ENCODE peak calls at places on chromosomes 13 and 19, in six cellular contexts. U, S, I, O, Q and D are unnamed samples.

GRCh38 chr13:25756251-25756650 is 295.6 kb downstream of the SHISA2 start:
- DNase-seq in Q (no peak), O (no peak), U (no peak), S (no peak), I (no peak), D (no peak)

GRCh38 chr13:34816543-34816942 is 125.5 kb upstream of the NBEA start:
- DNase-seq in U (no peak), I (no peak), S (no peak), Q (no peak), O (no peak), D (no peak)

GRCh38 chr13:76853481-76853880 is 32.7 kb downstream of the KCTD12 start:
- DNase-seq in Q (no peak), O (no peak), U (no peak), I (no peak), S (no peak), D (no peak)

GRCh38 chr13:37868691-37869505 is 674 bp downstream of the TRPC4 start:
- DNase-seq in Q (no peak), O (no peak), S (no peak), U (peak), I (no peak), D (no peak)

GRCh38 chr19:56112313-56112709 is 8.8 kb downstream of the ZNF787 start:
- DNase-seq in S (no peak), U (no peak), I (no peak), O (no peak), Q (no peak), D (no peak)

GRCh38 chr13:52809310-52809769 is 39.1 kb downstream of the PCDH8 start:
- DNase-seq in O (peak), Q (peak), S (peak), I (peak), U (peak), D (peak)

GRCh38 chr13:29865934-29866333 is 15.5 kb upstream of the UBL3 start:
- DNase-seq in S (no peak), I (no peak), Q (no peak), U (no peak), O (no peak), D (no peak)

GRCh38 chr13:32997399-32997798 is 18.8 kb upstream of the KL start:
- DNase-seq in Q (no peak), S (no peak), I (no peak), U (no peak), O (no peak), D (no peak)

GRCh38 chr19:1592023-1592754 is 476 bp downstream of the MBD3 start:
- DNase-seq in O (peak), S (peak), Q (peak), U (peak), I (peak), D (peak)
- TF ChIP-seq POLR2A in O (peak), S (peak), Q (peak), U (peak), I (peak), D (peak)

GRCh38 chr19:15782211-15782610 is 5.2 kb upstream of the OR10H5 start:
- DNase-seq in Q (no peak), S (no peak), O (peak), I (no peak), U (no peak), D (no peak)
- TF ChIP-seq POLR2AphosphoS5 in Q (no peak), S (no peak), O (no peak), I (no peak), U (no peak), D (no peak)

GRCh38 chr13:99663908-99664307 is 162.6 kb downstream of the TM9SF2 start:
- DNase-seq in O (no peak), S (no peak), U (no peak), I (no peak), Q (no peak), D (no peak)
- TF ChIP-seq TAF1 in O (no peak), S (no peak), U (no peak), I (no peak), Q (no peak), D (no peak)

DNA sequence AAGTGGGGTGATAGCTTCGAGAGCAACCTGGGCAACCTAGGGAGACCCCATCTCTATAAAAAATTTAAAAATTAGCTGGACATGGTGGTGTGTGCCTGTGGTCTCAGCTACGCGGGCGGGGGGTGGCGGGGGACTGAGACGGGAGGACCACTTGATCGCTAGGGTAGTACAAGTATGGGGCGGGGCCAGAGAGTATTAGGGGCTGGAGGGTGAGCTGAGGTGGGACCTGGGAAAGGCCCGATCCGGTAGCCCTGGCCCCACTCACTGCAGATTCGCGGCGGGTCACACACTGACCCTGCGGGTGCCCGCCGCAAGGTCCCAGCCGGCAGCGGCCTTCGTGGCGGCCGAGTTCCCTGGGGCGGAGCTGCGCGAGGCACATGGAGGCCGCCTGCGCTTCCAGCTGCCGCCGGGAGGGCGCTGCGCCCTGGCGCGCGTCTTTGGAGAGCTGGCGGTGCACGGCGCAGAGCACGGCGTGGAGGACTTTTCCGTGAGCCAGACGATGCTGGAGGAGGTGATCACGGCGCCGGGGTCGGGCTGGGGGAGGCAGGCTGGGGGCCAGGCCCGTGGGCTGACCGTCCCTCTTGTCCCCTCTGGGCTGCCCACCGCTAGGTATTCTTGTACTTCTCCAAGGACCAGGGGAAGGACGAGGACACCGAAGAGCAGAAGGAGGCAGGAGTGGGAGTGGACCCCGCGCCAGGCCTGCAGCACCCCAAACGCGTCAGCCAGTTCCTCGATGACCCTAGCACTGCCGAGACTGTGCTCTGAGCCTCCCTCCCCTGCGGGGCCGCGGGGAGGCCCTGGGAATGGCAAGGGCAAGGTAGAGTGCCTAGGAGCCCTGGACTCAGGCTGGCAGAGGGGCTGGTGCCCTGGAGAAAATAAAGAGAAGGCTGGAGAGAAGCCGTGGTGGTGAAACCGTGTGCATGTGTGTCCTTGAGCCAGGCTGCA is 2.0 kb upstream of the ARHGAP45 start:
- DNase-seq in Q (no peak), U (peak), S (no peak), O (no peak), I (peak), D (peak)
- TF ChIP-seq POLR2A in Q (no peak), U (no peak), S (no peak), O (no peak), I (no peak), D (no peak)

GRCh38 chr13:24038846-24039330 is 121.6 kb upstream of the SPATA13 start:
- DNase-seq in Q (no peak), I (no peak), S (peak), O (no peak), U (no peak), D (no peak)

GRCh38 chr13:24039621-24040475 is 120.7 kb upstream of the SPATA13 start:
- DNase-seq in I (no peak), O (no peak), U (no peak), Q (peak), S (no peak), D (no peak)

GRCh38 chr13:24040835-24041234 is 119.7 kb upstream of the SPATA13 start:
- DNase-seq in I (no peak), S (no peak), U (no peak), O (no peak), Q (no peak), D (no peak)

GRCh38 chr13:24036115-24036514 is 124.4 kb upstream of the SPATA13 start:
- DNase-seq in O (no peak), U (no peak), I (no peak), Q (no peak), S (no peak), D (no peak)

GRCh38 chr13:24038405-24038804 is 122.1 kb upstream of the SPATA13 start:
- DNase-seq in U (no peak), I (no peak), S (no peak), O (no peak), Q (no peak), D (no peak)
- TF ChIP-seq POLR2AphosphoS5 in U (no peak), I (no peak), S (no peak), O (no peak), Q (no peak), D (no peak)

GRCh38 chr19:6772028-6772865 is at the start of gene VAV1:
- DNase-seq in S (no peak), O (peak), I (peak), Q (peak), U (no peak), D (peak)
- TF ChIP-seq TAF1 in S (no peak), O (peak), I (no peak), Q (peak), U (no peak), D (peak)

DNA sequence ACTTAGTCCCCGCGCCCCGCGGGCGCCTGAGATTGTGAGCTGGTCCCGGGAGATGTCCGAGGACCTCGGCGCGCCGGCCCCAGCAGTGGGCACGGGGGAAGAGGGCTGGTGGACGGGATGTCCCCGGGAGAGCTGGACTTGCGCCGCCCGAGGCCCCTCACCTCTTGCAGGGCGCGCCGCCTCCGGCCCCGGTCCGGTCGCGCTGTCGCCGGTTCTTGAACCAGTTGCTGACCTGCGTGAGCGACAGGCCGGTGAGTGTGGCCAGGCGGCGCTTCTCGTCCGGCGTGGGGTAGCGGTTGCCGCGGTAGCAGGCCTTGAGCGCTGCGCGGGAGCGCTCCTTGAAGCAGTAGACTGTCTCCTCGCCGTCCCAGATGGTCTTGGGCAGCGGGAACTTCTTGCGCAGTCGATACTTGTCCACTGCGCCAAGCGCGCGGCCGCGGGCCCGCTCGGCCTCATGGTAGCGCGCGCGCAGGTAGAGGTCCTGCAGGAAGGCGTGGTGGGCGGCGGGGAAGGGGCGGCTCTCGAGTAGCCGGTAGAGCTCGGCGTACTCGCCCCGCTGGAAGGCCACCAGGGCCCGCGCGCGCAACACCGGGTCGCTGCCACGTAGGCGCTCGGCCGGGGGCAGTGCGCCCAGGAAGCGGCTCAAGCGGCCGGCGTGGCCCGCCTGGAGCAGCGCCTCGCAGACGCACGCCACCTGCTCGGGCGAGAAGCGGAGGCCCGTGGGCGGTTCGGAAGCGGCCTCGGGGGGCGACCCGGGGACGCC is 990 bp downstream of the SIX5 start:
- DNase-seq in U (peak), Q (no peak), S (peak), O (peak), I (peak), D (peak)
- TF ChIP-seq POLR2A in U (no peak), Q (peak), S (peak), O (peak), I (no peak), D (peak)

GRCh38 chr19:13794388-13794751 is 873 bp upstream of the ZSWIM4 start:
- DNase-seq in O (no peak), U (no peak), I (no peak), Q (no peak), S (no peak), D (no peak)
- TF ChIP-seq POLR2AphosphoS5 in O (no peak), U (no peak), I (no peak), Q (no peak), S (no peak), D (no peak)

GRCh38 chr19:53883741-53884140 is 1.7 kb downstream of the PRKCG start:
- DNase-seq in S (no peak), O (no peak), I (no peak), U (no peak), Q (no peak), D (no peak)

GRCh38 chr19:53883231-53883661 is 1.2 kb downstream of the PRKCG start:
- DNase-seq in I (no peak), O (peak), S (no peak), U (peak), Q (no peak), D (no peak)

GRCh38 chr19:53880716-53881481 is 1.1 kb upstream of the PRKCG start:
- DNase-seq in O (no peak), U (no peak), S (no peak), I (no peak), Q (no peak), D (no peak)

GRCh38 chr19:53882391-53883050 is 524 bp downstream of the PRKCG start:
- DNase-seq in I (no peak), S (no peak), Q (no peak), O (no peak), U (peak), D (no peak)

DNA sequence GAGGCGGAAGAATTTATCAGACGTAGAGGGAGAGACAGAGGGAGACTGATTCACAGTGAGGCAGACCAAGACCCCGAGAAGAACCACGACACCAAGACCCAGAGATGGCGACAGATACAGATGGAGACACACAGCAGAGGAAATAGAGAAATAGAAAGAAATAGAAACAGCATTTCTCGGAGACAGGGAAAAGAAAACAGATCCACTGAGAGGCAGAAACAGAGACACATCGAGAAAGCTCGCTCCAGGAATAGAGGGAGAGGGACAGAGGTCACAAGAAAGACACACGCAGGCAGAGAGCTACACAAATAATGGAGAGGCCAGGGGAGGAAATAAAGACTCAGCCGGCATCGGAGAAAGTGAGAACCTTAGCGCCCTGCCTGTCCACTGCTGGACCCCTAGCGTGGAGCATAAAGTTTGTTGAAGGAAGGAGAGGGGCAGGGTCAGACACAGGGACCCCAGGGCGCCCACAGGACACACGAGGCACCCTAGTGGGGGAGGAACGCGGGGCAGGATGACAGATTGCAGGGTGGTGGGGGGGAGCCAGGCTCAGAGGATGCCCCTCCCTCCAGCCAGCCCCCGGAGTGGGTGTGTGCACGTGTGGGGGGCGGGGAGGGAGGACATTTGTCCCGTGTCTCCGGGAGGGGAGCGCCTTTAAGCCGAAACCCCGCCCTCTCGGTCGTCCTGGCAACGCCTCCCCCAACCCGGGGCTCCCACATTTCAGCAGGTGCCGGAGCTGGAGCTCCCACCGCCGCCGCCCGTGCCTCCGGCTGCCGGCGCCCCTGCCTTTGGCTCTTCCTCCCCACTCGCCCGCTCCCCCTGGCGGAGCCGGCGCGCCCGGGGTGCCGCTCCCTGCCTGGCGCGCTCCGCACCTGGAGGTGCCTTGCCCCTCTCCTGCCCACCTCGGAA is at the start of gene PRKCG:
- DNase-seq in U (peak), S (peak), I (no peak), O (peak), Q (no peak), D (no peak)
- TF ChIP-seq TAF1 in U (no peak), S (no peak), I (no peak), O (no peak), Q (no peak), D (no peak)

GRCh38 chr19:19316082-19316481 is 4.2 kb downstream of the SUGP1 start:
- DNase-seq in S (no peak), I (no peak), Q (no peak), O (no peak), U (no peak), D (no peak)

GRCh38 chr19:19321143-19321577 is 531 bp downstream of the MAU2 start:
- DNase-seq in Q (no peak), U (peak), I (no peak), S (peak), O (peak), D (no peak)

GRCh38 chr19:19324059-19324755 is 3.6 kb downstream of the MAU2 start:
- DNase-seq in S (no peak), I (no peak), U (no peak), Q (no peak), O (no peak), D (no peak)

GRCh38 chr19:19319725-19320361 is 466 bp downstream of the SUGP1 start:
- DNase-seq in I (peak), S (no peak), Q (no peak), O (no peak), U (no peak), D (no peak)

DNA sequence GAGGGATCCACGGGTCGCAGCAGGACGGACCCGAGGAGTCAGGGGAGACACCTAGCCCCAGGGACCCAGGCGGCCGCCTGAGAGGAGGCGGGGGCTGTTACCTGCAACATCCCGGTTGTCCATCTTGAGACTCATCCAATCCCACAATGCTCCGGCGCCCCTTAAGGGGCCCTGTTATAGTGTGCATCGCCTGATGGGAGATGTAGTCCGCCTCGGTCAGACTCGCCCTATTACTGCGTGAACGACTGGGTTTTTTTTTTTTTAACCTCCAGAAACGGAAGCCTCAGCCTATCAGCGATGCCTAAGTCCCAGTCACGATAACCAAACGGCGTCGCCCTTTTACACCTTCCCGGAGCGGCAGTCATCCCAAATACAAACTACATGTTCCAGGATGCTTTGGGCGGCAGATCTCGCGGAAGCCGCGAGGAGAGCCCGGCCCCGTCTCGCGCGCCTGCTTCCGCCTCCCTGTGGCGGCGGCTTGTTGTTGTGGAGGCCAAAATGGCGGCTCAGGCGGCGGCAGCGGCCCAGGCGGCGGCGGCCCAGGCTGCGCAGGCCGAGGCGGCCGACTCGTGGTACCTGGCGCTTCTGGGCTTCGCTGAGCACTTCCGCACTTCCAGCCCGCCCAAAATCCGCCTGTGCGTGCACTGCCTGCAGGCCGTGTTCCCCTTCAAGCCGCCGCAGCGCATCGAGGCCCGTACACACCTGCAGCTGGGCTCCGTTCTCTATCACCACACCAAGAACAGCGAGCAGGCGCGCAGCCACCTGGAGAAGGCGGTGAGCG is at the start of the genes MAU2 and SUGP1:
- DNase-seq in S (peak), I (peak), U (peak), O (peak), Q (peak), D (peak)
- TF ChIP-seq POLR2A in S (peak), I (peak), U (peak), O (peak), Q (peak), D (peak)